ENCODE peak calls at places on chromosomes 7 and 10, in four cellular contexts. One of them, this sample, is unnamed.

GRCh38 chr7:148044173-148044572 is 546.4 kb upstream of the C7orf33 start:
- DNase-seq in HepG2: no peak
- DNase-seq in GM12878: no peak
- DNase-seq in A549: no peak
- DNase-seq in this sample: no peak

GRCh38 chr10:100009283-100009792 is 409 bp downstream of the DNMBP start:
- DNase-seq in HepG2: peak; percentile 18
- DNase-seq in GM12878: no peak
- DNase-seq in A549: peak; percentile 64
- DNase-seq in this sample: peak; percentile 15

GRCh38 chr10:6875229-6875544 is 295.1 kb upstream of the PRKCQ start:
- DNase-seq in HepG2: no peak
- DNase-seq in GM12878: no peak
- DNase-seq in A549: no peak
- DNase-seq in this sample: no peak

GRCh38 chr10:11437391-11438241 is 173.8 kb downstream of the USP6NL start:
- DNase-seq in HepG2: no peak
- DNase-seq in GM12878: no peak
- DNase-seq in A549: no peak
- DNase-seq in this sample: no peak

GRCh38 chr7:64037095-64037494 is 8.1 kb upstream of the ZNF727 start:
- DNase-seq in HepG2: no peak
- DNase-seq in GM12878: no peak
- DNase-seq in A549: no peak
- DNase-seq in this sample: no peak

GRCh38 chr7:114088541-114088940 is 169.7 kb upstream of the PPP1R3A start:
- DNase-seq in HepG2: no peak
- DNase-seq in GM12878: no peak
- DNase-seq in A549: no peak
- DNase-seq in this sample: no peak

GRCh38 chr7:48414005-48414732 is 242.9 kb downstream of the ABCA13 start:
- DNase-seq in HepG2: no peak
- DNase-seq in GM12878: no peak
- DNase-seq in A549: no peak
- DNase-seq in this sample: no peak

GRCh38 chr10:86658261-86658741 is 4.0 kb downstream of the OPN4 start:
- DNase-seq in HepG2: no peak
- DNase-seq in GM12878: no peak
- DNase-seq in A549: no peak
- DNase-seq in this sample: no peak

GRCh38 chr10:116748041-116748440 is 5.7 kb upstream of the HSPA12A start:
- DNase-seq in HepG2: peak; percentile 61
- DNase-seq in GM12878: no peak
- DNase-seq in A549: peak; percentile 44
- DNase-seq in this sample: no peak

GRCh38 chr7:25994433-25994988 is 157.5 kb upstream of the NFE2L3 start:
- DNase-seq in HepG2: no peak
- DNase-seq in GM12878: no peak
- DNase-seq in A549: no peak
- DNase-seq in this sample: no peak

GRCh38 chr10:3769511-3769910 is 15.5 kb downstream of the KLF6 start:
- DNase-seq in HepG2: no peak
- DNase-seq in GM12878: no peak
- DNase-seq in A549: no peak
- DNase-seq in this sample: no peak

GRCh38 chr10:79443338-79444242 is 1.8 kb downstream of the ZCCHC24 start:
- DNase-seq in HepG2: no peak
- DNase-seq in GM12878: no peak
- DNase-seq in A549: no peak
- DNase-seq in this sample: no peak

GRCh38 chr7:66558201-66558641 is 70.5 kb upstream of the KCTD7 start:
- DNase-seq in HepG2: no peak
- DNase-seq in GM12878: no peak
- DNase-seq in A549: no peak
- DNase-seq in this sample: no peak

GRCh38 chr7:7330997-7331396 is 148.7 kb downstream of the C1GALT1 start:
- DNase-seq in HepG2: no peak
- DNase-seq in GM12878: no peak
- DNase-seq in A549: peak; percentile 8
- DNase-seq in this sample: no peak

GRCh38 chr10:69835233-69835632 is 33.5 kb downstream of the COL13A1 start:
- DNase-seq in HepG2: no peak
- DNase-seq in GM12878: no peak
- DNase-seq in A549: no peak
- DNase-seq in this sample: no peak

GRCh38 chr10:50471583-50471975 is 152.2 kb downstream of the SGMS1 start:
- DNase-seq in HepG2: no peak
- DNase-seq in GM12878: no peak
- DNase-seq in A549: no peak
- DNase-seq in this sample: no peak

GRCh38 chr7:150830957-150831356 is 21.4 kb upstream of the AOC1 start:
- DNase-seq in HepG2: no peak
- DNase-seq in GM12878: no peak
- DNase-seq in A549: no peak
- DNase-seq in this sample: no peak

GRCh38 chr7:127920787-127921438 is 110.3 kb downstream of the LRRC4 start:
- DNase-seq in HepG2: no peak
- DNase-seq in GM12878: no peak
- DNase-seq in A549: no peak
- DNase-seq in this sample: no peak

GRCh38 chr10:112262556-112262955 is 20.6 kb upstream of the TECTB start:
- DNase-seq in HepG2: no peak
- DNase-seq in GM12878: no peak
- DNase-seq in A549: no peak
- DNase-seq in this sample: no peak

GRCh38 chr10:44388641-44389040 is 3.7 kb upstream of the CXCL12 start:
- DNase-seq in HepG2: no peak
- DNase-seq in GM12878: no peak
- DNase-seq in A549: no peak
- DNase-seq in this sample: no peak

GRCh38 chr7:129781128-129781855 is 169.8 kb downstream of the NRF1 start:
- DNase-seq in HepG2: no peak
- DNase-seq in GM12878: no peak
- DNase-seq in A549: peak; percentile 57
- DNase-seq in this sample: no peak

GRCh38 chr10:6141296-6142151 is 52.7 kb downstream of the RBM17 start:
- DNase-seq in HepG2: no peak
- DNase-seq in GM12878: peak; percentile 73
- DNase-seq in A549: peak; percentile 48
- DNase-seq in this sample: peak; percentile 38

GRCh38 chr7:137952406-137952805 is 49.5 kb downstream of the CREB3L2 start:
- DNase-seq in HepG2: no peak
- DNase-seq in GM12878: no peak
- DNase-seq in A549: no peak
- DNase-seq in this sample: no peak

GRCh38 chr10:13371879-13372470 is 23.9 kb upstream of the SEPHS1 start:
- DNase-seq in HepG2: peak; percentile 81
- DNase-seq in GM12878: no peak
- DNase-seq in A549: peak; percentile 88
- DNase-seq in this sample: peak; percentile 90

GRCh38 chr7:124032369-124033092 is at the start of gene TMEM229A:
- DNase-seq in HepG2: no peak
- DNase-seq in GM12878: no peak
- DNase-seq in A549: peak; percentile 22
- DNase-seq in this sample: no peak

GRCh38 chr10:63711866-63712716 is 190.9 kb downstream of the REEP3 start:
- DNase-seq in HepG2: peak; percentile 33
- DNase-seq in GM12878: no peak
- DNase-seq in A549: peak; percentile 63
- DNase-seq in this sample: no peak

GRCh38 chr10:47299989-47300931 is at the start of gene GDF10:
- DNase-seq in HepG2: peak; percentile 7
- DNase-seq in GM12878: no peak
- DNase-seq in A549: no peak
- DNase-seq in this sample: no peak

GRCh38 chr10:104081998-104082397 is 3.7 kb downstream of the COL17A1 start:
- DNase-seq in HepG2: no peak
- DNase-seq in GM12878: no peak
- DNase-seq in A549: no peak
- DNase-seq in this sample: no peak

GRCh38 chr10:17225823-17226222 is 2.2 kb upstream of the VIM start:
- DNase-seq in HepG2: no peak
- DNase-seq in GM12878: no peak
- DNase-seq in A549: no peak
- DNase-seq in this sample: no peak

GRCh38 chr7:29955799-29956476 is 33.7 kb downstream of the SCRN1 start:
- DNase-seq in HepG2: no peak
- DNase-seq in GM12878: no peak
- DNase-seq in A549: no peak
- DNase-seq in this sample: no peak

GRCh38 chr10:110504111-110504735 is 6.5 kb downstream of the DUSP5 start:
- DNase-seq in HepG2: no peak
- DNase-seq in GM12878: peak; percentile 93
- DNase-seq in A549: no peak
- DNase-seq in this sample: peak; percentile 41

GRCh38 chr7:80312139-80312661 is 177.6 kb downstream of the GNAI1 start:
- DNase-seq in HepG2: peak; percentile 43
- DNase-seq in GM12878: no peak
- DNase-seq in A549: peak; percentile 4
- DNase-seq in this sample: no peak

GRCh38 chr7:137403282-137403681 is 59.7 kb upstream of the PTN start:
- DNase-seq in HepG2: no peak
- DNase-seq in GM12878: no peak
- DNase-seq in A549: no peak
- DNase-seq in this sample: no peak

GRCh38 chr7:37916673-37917660 is at the start of gene SFRP4:
- DNase-seq in HepG2: peak; percentile 76
- DNase-seq in GM12878: no peak
- DNase-seq in A549: peak; percentile 47
- DNase-seq in this sample: peak; percentile 31

GRCh38 chr7:4928445-4928844 is 30.5 kb downstream of the MMD2 start:
- DNase-seq in HepG2: no peak
- DNase-seq in GM12878: no peak
- DNase-seq in A549: no peak
- DNase-seq in this sample: no peak

GRCh38 chr10:16910795-16911164 is 93.6 kb upstream of the RSU1 start:
- DNase-seq in HepG2: no peak
- DNase-seq in GM12878: no peak
- DNase-seq in A549: no peak
- DNase-seq in this sample: no peak

GRCh38 chr7:47586925-47587324 is 5.0 kb upstream of the TNS3 start:
- DNase-seq in HepG2: no peak
- DNase-seq in GM12878: no peak
- DNase-seq in A549: no peak
- DNase-seq in this sample: no peak

DNA sequence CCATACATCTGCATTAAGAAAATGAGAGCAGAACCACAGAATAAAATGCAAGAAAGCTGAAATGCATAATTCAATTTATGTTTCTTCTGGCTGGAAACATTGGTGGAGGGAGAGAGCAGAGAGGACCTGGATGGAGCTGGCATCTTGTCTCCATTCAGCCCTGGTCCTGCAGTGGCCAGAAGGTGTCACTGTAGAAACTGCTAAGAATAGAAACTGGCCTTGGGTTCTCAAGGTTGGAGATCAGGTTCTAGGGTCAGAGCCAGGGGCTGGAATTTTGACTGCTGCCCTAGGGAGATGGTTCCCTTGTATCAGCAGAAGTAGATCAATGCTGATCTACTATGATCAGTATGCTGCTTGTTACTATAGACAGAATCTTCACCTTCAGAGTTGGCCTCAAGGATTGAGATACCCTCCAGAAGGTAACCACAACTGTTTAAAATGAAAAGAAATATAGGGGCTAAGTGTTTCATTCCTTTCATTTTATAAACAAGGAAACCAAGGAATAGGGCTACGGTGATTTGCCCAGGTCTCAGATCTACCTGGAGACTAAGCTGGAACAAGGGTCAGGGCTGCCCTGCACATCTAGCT is 13.1 kb downstream of the TAS2R41 start:
- DNase-seq in HepG2: peak; percentile 30
- DNase-seq in GM12878: no peak
- DNase-seq in A549: no peak
- DNase-seq in this sample: peak; percentile 70
- TF ChIP-seq CHD4 in HepG2: no peak
- TF ChIP-seq CHD4 in GM12878: no peak
- TF ChIP-seq CHD4 in A549: no peak
- TF ChIP-seq CHD4 in this sample: no peak

DNA sequence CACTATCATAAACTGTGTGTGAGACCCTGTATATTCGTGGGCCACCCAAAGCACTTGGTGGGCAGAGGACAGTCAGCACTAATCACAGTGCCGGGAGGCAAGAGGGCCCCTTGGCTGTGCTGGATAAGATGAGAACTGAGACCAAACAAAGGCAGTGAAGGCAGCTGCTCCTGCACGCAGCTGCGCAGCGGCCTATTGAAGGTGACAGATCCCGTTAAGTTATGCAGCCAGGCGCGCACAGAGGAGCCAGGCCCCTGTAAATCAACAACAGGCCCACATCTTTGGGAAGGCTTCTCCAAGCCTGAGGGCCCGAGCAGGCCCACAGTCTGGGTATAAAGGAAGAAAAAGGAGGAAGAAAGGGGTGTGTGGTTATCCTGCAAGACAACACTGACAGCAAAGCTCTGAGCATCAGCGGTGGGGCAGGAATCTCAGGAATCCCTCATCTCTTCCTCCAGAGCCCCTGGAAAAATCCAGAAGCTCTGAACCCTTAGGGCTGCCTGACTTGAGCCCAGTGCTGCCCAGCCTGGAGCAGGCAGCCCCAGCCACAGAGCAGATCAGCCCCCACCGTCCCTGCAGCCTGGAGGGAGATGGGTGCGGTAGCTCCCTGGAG is 154.2 kb downstream of the ARHGAP12 start:
- DNase-seq in HepG2: no peak
- DNase-seq in GM12878: no peak
- DNase-seq in A549: no peak
- DNase-seq in this sample: no peak
- TF ChIP-seq CHD4 in HepG2: no peak
- TF ChIP-seq CHD4 in GM12878: no peak
- TF ChIP-seq CHD4 in A549: no peak
- TF ChIP-seq CHD4 in this sample: no peak

DNA sequence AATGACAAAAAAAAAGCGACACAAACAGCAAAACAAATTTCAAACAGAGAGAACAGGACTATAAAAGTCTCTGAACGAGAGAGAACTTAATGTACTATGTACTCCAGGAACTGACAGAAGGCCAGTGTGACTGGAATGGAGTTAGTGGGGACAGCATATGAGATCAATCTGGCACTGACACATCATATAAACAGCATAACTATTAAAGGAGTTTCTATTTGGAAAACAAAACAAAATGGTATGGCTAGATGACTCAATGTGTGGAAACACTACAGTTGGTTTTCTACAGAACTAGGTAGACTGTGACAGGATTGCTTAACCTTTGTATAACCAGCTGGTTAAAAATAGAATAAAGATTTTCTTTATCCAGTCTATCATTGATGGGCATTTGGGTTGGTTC is 232.9 kb upstream of the KAT6B start:
- DNase-seq in HepG2: no peak
- DNase-seq in GM12878: no peak
- DNase-seq in A549: no peak
- DNase-seq in this sample: no peak
- TF ChIP-seq CHD4 in HepG2: no peak
- TF ChIP-seq CHD4 in GM12878: no peak
- TF ChIP-seq CHD4 in A549: no peak
- TF ChIP-seq CHD4 in this sample: no peak

GRCh38 chr7:155405399-155406318 is 52.3 kb upstream of the EN2 start:
- DNase-seq in HepG2: no peak
- DNase-seq in GM12878: no peak
- DNase-seq in A549: peak; percentile 41
- DNase-seq in this sample: peak; percentile 36
- TF ChIP-seq CHD4 in HepG2: no peak
- TF ChIP-seq CHD4 in GM12878: no peak
- TF ChIP-seq CHD4 in A549: no peak
- TF ChIP-seq CHD4 in this sample: no peak

This sample was measured in K562.